ENCODE peak calls at places on chromosome 21, in four cellular contexts. B is endothelial cell of umbilical vein, E is sigmoid colon, A is K562. G is an unnamed sample. For H3K4me1, the result is how much of the 10 kb centered on the place peaks cover.

GRCh38 chr21:40688106-40688850 is 158.7 kb downstream of the DSCAM start:
- DNase-seq in B (no peak), E (no peak), A (no peak), G (no peak)

GRCh38 chr21:16280731-16281130 is 550.9 kb downstream of the USP25 start:
- DNase-seq in B (peak), E (no peak), A (no peak), G (no peak)

GRCh38 chr21:31735518-31735992 is 3.6 kb upstream of the SCAF4 start:
- DNase-seq in B (no peak), E (no peak), A (peak), G (no peak)

GRCh38 chr21:38277501-38278111 is 20.8 kb downstream of the KCNJ15 start:
- DNase-seq in B (peak), E (peak), A (no peak), G (no peak)

GRCh38 chr21:26756491-26757159 is 88.6 kb downstream of the ADAMTS1 start:
- DNase-seq in B (no peak), E (no peak), A (no peak), G (no peak)

GRCh38 chr21:38352536-38353219 is 95.9 kb downstream of the KCNJ15 start:
- DNase-seq in B (peak), E (no peak), A (peak), G (peak)

GRCh38 chr21:37367758-37368535 is 1.4 kb downstream of the DYRK1A start:
- DNase-seq in B (peak), E (peak), A (no peak), G (no peak)

GRCh38 chr21:31624181-31624580 is 35.3 kb upstream of the SOD1 start:
- DNase-seq in B (no peak), E (no peak), A (no peak), G (no peak)

GRCh38 chr21:25907573-25908275 is 173.0 kb downstream of the GABPA start:
- DNase-seq in B (peak), E (no peak), A (no peak), G (no peak)

GRCh38 chr21:26840206-26840605 is 5.0 kb downstream of the ADAMTS1 start:
- DNase-seq in B (no peak), E (no peak), A (no peak), G (no peak)

GRCh38 chr21:36792505-36792967 is 93.6 kb downstream of the SIM2 start:
- DNase-seq in B (no peak), E (no peak), A (no peak), G (peak)

GRCh38 chr21:14520535-14520934 is 25.6 kb downstream of the SAMSN1 start:
- DNase-seq in B (no peak), E (no peak), A (no peak), G (no peak)

GRCh38 chr21:36725793-36726386 is 27.0 kb downstream of the SIM2 start:
- DNase-seq in B (no peak), E (peak), A (no peak), G (no peak)

GRCh38 chr21:31108969-31109368 is 70.7 kb upstream of the KRTAP19-8 start:
- DNase-seq in B (no peak), E (no peak), A (no peak), G (no peak)

GRCh38 chr21:37348664-37349063 is 17.9 kb upstream of the DYRK1A start:
- DNase-seq in B (peak), E (no peak), A (no peak), G (no peak)

GRCh38 chr21:41477641-41478318 is 30.2 kb downstream of the TMPRSS2 start:
- DNase-seq in B (no peak), E (no peak), A (no peak), G (no peak)

DNA sequence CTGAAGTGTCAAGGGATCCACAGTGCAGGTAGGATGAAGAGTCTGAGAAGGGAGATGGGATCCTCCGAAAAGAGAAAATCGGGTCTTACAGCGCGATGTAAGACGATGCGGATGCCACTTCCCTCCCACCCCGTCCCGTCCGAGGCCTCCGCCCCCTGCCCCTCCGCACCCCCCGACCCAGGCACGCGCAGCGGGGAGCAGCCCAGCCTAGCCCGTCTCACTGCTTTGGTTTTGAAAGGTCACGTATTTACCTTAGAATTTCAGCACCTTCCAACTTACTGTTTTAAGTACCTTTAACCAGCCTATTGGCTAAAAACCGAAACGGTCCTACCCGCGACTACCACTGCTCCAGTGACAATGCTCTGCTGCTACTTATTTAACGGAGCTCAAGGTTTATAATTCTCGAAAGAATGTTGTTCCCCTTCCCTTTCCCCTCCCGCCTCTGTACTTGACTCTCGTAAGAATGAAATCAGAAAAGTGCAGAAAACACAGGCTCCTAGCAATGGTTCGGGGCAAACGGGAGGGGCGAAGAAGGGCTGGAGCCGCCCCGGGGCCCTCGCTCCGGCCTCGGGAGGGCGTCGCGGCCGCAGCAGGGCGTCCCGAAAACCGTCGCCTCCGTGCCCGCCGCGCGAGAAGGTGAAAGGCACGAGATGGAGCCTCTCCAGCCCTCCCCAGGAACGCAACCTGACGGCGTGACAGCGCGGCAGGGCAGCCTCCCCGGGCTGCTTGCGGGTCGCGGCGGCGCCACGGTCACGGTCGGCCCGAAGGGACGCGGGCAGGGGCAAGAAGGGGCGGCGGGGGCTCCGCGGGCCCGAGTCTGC is 706 bp downstream of the TMEM50B start:
- DNase-seq in B (peak), E (no peak), A (peak), G (no peak)
- TF ChIP-seq POLR2AphosphoS5 in B (no peak), E (no peak), A (no peak), G (no peak)

GRCh38 chr21:28336299-28336698 is 656.4 kb downstream of the LTN1 start:
- DNase-seq in B (peak), E (no peak), A (no peak), G (no peak)
- TF ChIP-seq POLR2A in B (no peak), E (no peak), A (no peak), G (no peak)

GRCh38 chr21:35223480-35224156 is 174.5 kb upstream of the RUNX1 start:
- DNase-seq in B (peak), E (no peak), A (no peak), G (no peak)
- H3K4me1 ChIP-seq in B (under half), E (under half), A (under half), G (under half)

GRCh38 chr21:43728467-43729390 is 9.8 kb downstream of the PDXK start:
- DNase-seq in B (peak), E (peak), A (peak), G (peak)
- TF ChIP-seq POLR2AphosphoS5 in B (peak), E (peak), A (peak), G (peak)

GRCh38 chr21:17512245-17513213 is at the start of gene CXADR:
- DNase-seq in B (peak), E (no peak), A (peak), G (no peak)
- TF ChIP-seq POLR2A in B (no peak), E (peak), A (no peak), G (peak)

DNA sequence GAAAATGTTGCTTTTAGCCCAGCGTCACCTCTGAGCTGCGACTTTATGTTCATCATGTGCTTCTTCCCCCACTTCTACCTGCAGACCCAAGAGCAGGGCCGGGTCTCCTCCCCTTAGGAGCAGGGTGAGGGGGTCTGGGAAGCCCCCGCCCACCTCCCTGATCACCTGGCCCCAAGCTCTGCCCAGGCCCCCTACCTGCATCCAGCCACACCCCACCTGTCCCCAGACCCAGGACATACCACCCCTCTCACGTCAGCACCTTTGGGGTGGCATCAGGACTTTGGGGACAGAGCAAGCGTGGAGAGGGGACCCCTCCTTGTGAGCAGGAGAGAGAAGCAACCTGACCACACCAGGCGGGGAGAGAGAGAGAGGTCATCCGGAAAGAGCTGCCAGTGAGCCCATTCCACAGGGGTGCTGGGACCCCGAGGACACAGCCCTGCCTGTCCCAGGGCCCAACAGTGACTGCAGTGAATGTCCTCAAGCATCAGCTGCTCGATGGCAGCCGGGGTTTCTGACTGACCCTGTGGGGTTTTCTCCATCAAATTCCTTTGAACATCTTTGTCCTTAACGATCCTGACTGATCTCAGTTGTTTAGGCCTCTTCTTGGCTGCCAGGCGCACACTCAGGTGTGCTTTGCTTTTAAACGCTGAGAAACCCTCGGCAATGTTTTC is 42.8 kb upstream of the COL18A1 start:
- DNase-seq in B (no peak), E (no peak), A (no peak), G (no peak)
- H3K4me1 ChIP-seq in B (under half), E (under half), A (half or more), G (half or more)

GRCh38 chr21:43318368-43318767 is 108.6 kb downstream of the SIK1 start:
- DNase-seq in B (no peak), E (no peak), A (no peak), G (no peak)

GRCh38 chr21:43320526-43320925 is 106.4 kb downstream of the SIK1 start:
- DNase-seq in B (no peak), E (no peak), A (no peak), G (no peak)

GRCh38 chr21:43317254-43317748 is 109.6 kb downstream of the SIK1 start:
- DNase-seq in B (no peak), E (no peak), A (no peak), G (no peak)

GRCh38 chr21:43317959-43318358 is 109.0 kb downstream of the SIK1 start:
- DNase-seq in B (no peak), E (no peak), A (peak), G (no peak)

GRCh38 chr21:43318841-43319781 is 107.8 kb downstream of the SIK1 start:
- DNase-seq in B (no peak), E (no peak), A (no peak), G (no peak)
- TF ChIP-seq POLR2AphosphoS5 in B (no peak), E (peak), A (no peak), G (no peak)

GRCh38 chr21:43659136-43660000 is at the start of the genes HSF2BP and RRP1B:
- DNase-seq in B (peak), E (peak), A (peak), G (no peak)
- TF ChIP-seq POLR2A in B (peak), E (no peak), A (peak), G (no peak)

GRCh38 chr21:44875341-44875740 is 1.9 kb upstream of the PTTG1IP start:
- DNase-seq in B (peak), E (no peak), A (no peak), G (no peak)

GRCh38 chr21:44873356-44874239 is at the start of gene PTTG1IP:
- DNase-seq in B (peak), E (peak), A (peak), G (no peak)

GRCh38 chr21:44874240-44874496 is 678 bp upstream of the PTTG1IP start:
- DNase-seq in B (peak), E (no peak), A (no peak), G (no peak)

GRCh38 chr21:44872568-44873355 is 728 bp downstream of the PTTG1IP start:
- DNase-seq in B (peak), E (peak), A (no peak), G (no peak)

GRCh38 chr21:44874497-44875331 is 1.2 kb upstream of the PTTG1IP start:
- DNase-seq in B (peak), E (peak), A (no peak), G (no peak)
- H3K4me1 ChIP-seq in B (half or more), E (under half), A (under half), G (half or more)